ENCODE peak calls at places on chromosomes 13 and 19, in six cellular contexts. Q is uterus, K is mesothelial cell of epicardium, B is T-helper 1 cell, T is Panc1, F is hepatocyte. N is an unnamed sample.

GRCh38 chr13:40179421-40179820 is 487.0 kb downstream of the FOXO1 start:
- DNase-seq in Q (no peak), K (no peak), B (no peak), T (no peak), F (no peak), N (no peak)

GRCh38 chr19:916645-917322 is 349 bp upstream of the KISS1R start:
- DNase-seq in Q (no peak), K (no peak), B (no peak), T (no peak), F (peak; percentile 74), N (no peak)

GRCh38 chr19:44653977-44654784 is 10.5 kb downstream of the PVR start:
- DNase-seq in Q (peak; percentile 43), K (no peak), B (peak; percentile 47), T (no peak), F (peak; percentile 77), N (peak; percentile 34)

GRCh38 chr19:55178781-55179569 is 1.1 kb downstream of the SYT5 start:
- DNase-seq in Q (peak; percentile 34), K (peak; percentile 84), B (peak; percentile 92), T (peak; percentile 54), F (peak; percentile 89), N (peak; percentile 85)

GRCh38 chr13:99307247-99307646 is at the start of gene GPR183:
- DNase-seq in Q (no peak), K (no peak), B (peak; percentile 28), T (no peak), F (no peak), N (peak; percentile 58)

GRCh38 chr19:11203194-11204075 is 6.1 kb upstream of the KANK2 start:
- DNase-seq in Q (peak; percentile 98), K (peak; percentile 77), B (no peak), T (no peak), F (peak; percentile 79), N (peak; percentile 80)

GRCh38 chr13:23575632-23576031 is 5.4 kb downstream of the TNFRSF19 start:
- DNase-seq in Q (no peak), K (no peak), B (no peak), T (no peak), F (no peak), N (no peak)

GRCh38 chr13:94311893-94312292 is 167.6 kb downstream of the DCT start:
- DNase-seq in Q (no peak), K (no peak), B (no peak), T (no peak), F (no peak), N (no peak)

GRCh38 chr19:34974631-34975030 is 10.6 kb upstream of the ZNF792 start:
- DNase-seq in Q (no peak), K (no peak), B (no peak), T (no peak), F (no peak), N (no peak)

GRCh38 chr19:49154279-49154678 is 917 bp downstream of the HRC start:
- DNase-seq in Q (no peak), K (no peak), B (no peak), T (no peak), F (no peak), N (no peak)

GRCh38 chr13:20049558-20050473 is 91.3 kb downstream of the ZMYM2 start:
- DNase-seq in Q (no peak), K (no peak), B (no peak), T (no peak), F (no peak), N (no peak)

GRCh38 chr13:48567521-48568331 is 34.8 kb upstream of the RCBTB2 start:
- DNase-seq in Q (no peak), K (no peak), B (no peak), T (no peak), F (peak; percentile 18), N (no peak)

GRCh38 chr19:17357724-17358123 is 19.4 kb downstream of the PLVAP start:
- DNase-seq in Q (no peak), K (no peak), B (no peak), T (no peak), F (no peak), N (no peak)

GRCh38 chr19:51546650-51547396 is 15.4 kb upstream of the SIGLEC6 start:
- DNase-seq in Q (no peak), K (no peak), B (no peak), T (no peak), F (no peak), N (peak; percentile 60)

GRCh38 chr13:71115301-71115700 is 751.7 kb downstream of the DACH1 start:
- DNase-seq in Q (no peak), K (no peak), B (no peak), T (no peak), F (no peak), N (no peak)

GRCh38 chr19:805161-805561 is 7.9 kb downstream of the PTBP1 start:
- DNase-seq in Q (no peak), K (no peak), B (no peak), T (no peak), F (no peak), N (no peak)

GRCh38 chr13:113838711-113839201 is 25.1 kb downstream of the GAS6 start:
- DNase-seq in Q (no peak), K (no peak), B (no peak), T (no peak), F (no peak), N (no peak)

GRCh38 chr13:43911871-43912270 is 32.2 kb downstream of the LACC1 start:
- DNase-seq in Q (no peak), K (no peak), B (no peak), T (no peak), F (no peak), N (no peak)

GRCh38 chr13:22325761-22326160 is 654.9 kb downstream of the FGF9 start:
- DNase-seq in Q (no peak), K (no peak), B (no peak), T (no peak), F (no peak), N (no peak)

GRCh38 chr13:99665716-99666115 is 164.4 kb downstream of the TM9SF2 start:
- DNase-seq in Q (no peak), K (no peak), B (no peak), T (no peak), F (no peak), N (no peak)

GRCh38 chr13:78398743-78399410 is 204.5 kb downstream of the POU4F1 start:
- DNase-seq in Q (no peak), K (no peak), B (no peak), T (no peak), F (no peak), N (no peak)

GRCh38 chr19:1590641-1591397 is 1.8 kb downstream of the MBD3 start:
- DNase-seq in Q (no peak), K (no peak), B (no peak), T (no peak), F (peak; percentile 59), N (peak; percentile 48)

GRCh38 chr19:49458567-49458903 is 5.5 kb downstream of the ALDH16A1 start:
- DNase-seq in Q (no peak), K (no peak), B (no peak), T (no peak), F (no peak), N (no peak)

GRCh38 chr13:25911020-25911419 is 140.8 kb downstream of the SHISA2 start:
- DNase-seq in Q (no peak), K (no peak), B (no peak), T (no peak), F (no peak), N (no peak)

GRCh38 chr19:1630012-1630411 is 22.4 kb downstream of the TCF3 start:
- DNase-seq in Q (no peak), K (no peak), B (no peak), T (no peak), F (no peak), N (no peak)

GRCh38 chr13:41383400-41383799 is 72.3 kb downstream of the NAA16 start:
- DNase-seq in Q (no peak), K (no peak), B (no peak), T (no peak), F (no peak), N (no peak)

GRCh38 chr13:99379856-99380255 is 72.7 kb upstream of the GPR183 start:
- DNase-seq in Q (no peak), K (no peak), B (no peak), T (no peak), F (no peak), N (no peak)

GRCh38 chr19:7832781-7833180 is 2.8 kb downstream of the EVI5L start:
- DNase-seq in Q (no peak), K (no peak), B (no peak), T (no peak), F (no peak), N (peak; percentile 27)

GRCh38 chr19:32889137-32889934 is 19.8 kb upstream of the SLC7A9 start:
- DNase-seq in Q (no peak), K (no peak), B (no peak), T (no peak), F (no peak), N (no peak)

GRCh38 chr19:39038098-39038497 is 5.7 kb upstream of the FBXO27 start:
- DNase-seq in Q (no peak), K (peak; percentile 41), B (no peak), T (no peak), F (peak; percentile 74), N (peak; percentile 63)

GRCh38 chr19:5913739-5914357 is at the start of gene CAPS:
- DNase-seq in Q (no peak), K (no peak), B (no peak), T (no peak), F (no peak), N (peak; percentile 32)